ENCODE peak calls at places on chromosomes 11 and 22, in eight cellular contexts. Z is foreskin keratinocyte; T is germinal center; N is MM.1S; G is putamen; V is stimulated activated CD8-positive, alpha-beta memory T cell treated with anti-CD3 and anti-CD28 coated beads, Interleukin-4, amount 100 ng/mL, for 1 hour; C is NCI-H1092 treated with DMSO at 0.1 percent for 48 hours; I is NCI-H2227 treated with DMSO at 0.1 percent for 48 hours. L is an unnamed sample.

GRCh38 chr22:46763051-46763705 is 728 bp downstream of the TBC1D22A start:
- DNase-seq in Z (no peak), G (no peak), C (no peak), N (peak), I (no peak), T (peak), V (no peak), L (no peak)

GRCh38 chr11:24391165-24391564 is 105.7 kb upstream of the LUZP2 start:
- DNase-seq in G (no peak), T (no peak), I (no peak), N (no peak), V (no peak), Z (peak), C (no peak), L (no peak)

GRCh38 chr22:20130739-20131592 is 638 bp upstream of the ZDHHC8 start:
- DNase-seq in I (peak), T (peak), G (peak), C (peak), N (peak), Z (no peak), V (peak), L (peak)

GRCh38 chr11:65811764-65812475 is 21.8 kb upstream of the SNX32 start:
- DNase-seq in Z (no peak), I (no peak), C (no peak), G (no peak), N (no peak), T (no peak), V (no peak), L (no peak)

GRCh38 chr11:14015711-14016110 is 53.2 kb downstream of the SPON1 start:
- DNase-seq in G (no peak), C (no peak), Z (no peak), N (no peak), I (no peak), T (no peak), V (no peak), L (no peak)

GRCh38 chr22:30922151-30922611 is 46.4 kb downstream of the MORC2 start:
- DNase-seq in V (peak), N (no peak), C (no peak), T (peak), G (peak), Z (no peak), I (peak), L (peak)

GRCh38 chr22:42320463-42321416 is 50.3 kb upstream of the TCF20 start:
- DNase-seq in N (no peak), Z (no peak), T (no peak), I (no peak), G (no peak), V (no peak), C (peak), L (no peak)

GRCh38 chr11:17803751-17804334 is 69.3 kb downstream of the KCNC1 start:
- DNase-seq in V (no peak), I (no peak), C (peak), N (no peak), G (no peak), Z (no peak), T (no peak), L (no peak)

GRCh38 chr11:47924184-47924671 is 56.1 kb upstream of the PTPRJ start:
- DNase-seq in V (no peak), G (no peak), C (no peak), N (no peak), I (no peak), T (no peak), Z (no peak), L (no peak)

GRCh38 chr11:66912963-66913362 is 45.2 kb downstream of the PC start:
- DNase-seq in Z (no peak), T (no peak), I (no peak), C (no peak), V (no peak), G (peak), N (no peak), L (peak)

GRCh38 chr11:72553748-72554147 is 119.4 kb upstream of the CLPB start:
- DNase-seq in C (no peak), V (no peak), I (no peak), G (no peak), N (no peak), T (no peak), Z (no peak), L (no peak)

GRCh38 chr22:27108425-27109114 is 451.2 kb downstream of the MIAT start:
- DNase-seq in N (no peak), C (peak), I (no peak), V (no peak), T (no peak), Z (no peak), G (no peak), L (no peak)

GRCh38 chr11:130729678-130730300 is 186.5 kb downstream of the SNX19 start:
- DNase-seq in C (no peak), T (no peak), I (no peak), Z (no peak), V (no peak), G (no peak), N (no peak), L (no peak)

GRCh38 chr11:71131861-71132260 is 120.5 kb downstream of the SHANK2 start:
- DNase-seq in T (no peak), N (no peak), C (no peak), G (no peak), V (no peak), Z (no peak), I (no peak), L (no peak)

GRCh38 chr11:1391165-1392010 is 1.7 kb downstream of the BRSK2 start:
- DNase-seq in Z (no peak), I (peak), V (no peak), C (no peak), N (no peak), G (peak), T (no peak), L (peak)

GRCh38 chr11:8342821-8343681 is 79.4 kb upstream of the LMO1 start:
- DNase-seq in C (no peak), I (no peak), G (no peak), N (peak), Z (no peak), T (peak), V (no peak), L (no peak)

GRCh38 chr11:44525473-44526252 is 39.8 kb upstream of the CD82 start:
- DNase-seq in V (no peak), I (no peak), Z (no peak), T (no peak), G (no peak), C (no peak), N (no peak), L (no peak)

GRCh38 chr11:107054391-107054790 is 36.1 kb upstream of the GUCY1A2 start:
- DNase-seq in T (no peak), Z (no peak), G (no peak), C (no peak), I (no peak), N (no peak), V (no peak), L (no peak)

GRCh38 chr22:27454807-27455450 is 346.6 kb downstream of the MN1 start:
- DNase-seq in G (no peak), T (no peak), C (no peak), I (no peak), Z (no peak), N (no peak), V (no peak), L (no peak)

GRCh38 chr22:48952256-48953102 is 875.2 kb downstream of the BRD1 start:
- DNase-seq in N (no peak), Z (no peak), T (no peak), V (no peak), C (no peak), G (no peak), I (no peak), L (no peak)

GRCh38 chr11:69867076-69868002 is 48.1 kb upstream of the FGF3 start:
- DNase-seq in G (peak), C (no peak), Z (no peak), V (no peak), N (no peak), I (no peak), T (no peak), L (no peak)

GRCh38 chr22:29750029-29750428 is 16.8 kb downstream of the ZMAT5 start:
- DNase-seq in G (no peak), I (no peak), T (no peak), V (no peak), N (no peak), C (no peak), Z (no peak), L (no peak)

GRCh38 chr11:37788141-37788877 is 1190.3 kb upstream of the RAG2 start:
- DNase-seq in I (no peak), N (no peak), C (no peak), T (no peak), V (no peak), G (no peak), Z (peak), L (no peak)

GRCh38 chr11:102590646-102591045 is 34.5 kb downstream of the MMP20 start:
- DNase-seq in G (no peak), N (no peak), C (no peak), T (no peak), I (no peak), V (no peak), Z (no peak), L (no peak)

GRCh38 chr11:17230867-17231851 is 23.4 kb upstream of the PIK3C2A start:
- DNase-seq in V (no peak), I (no peak), C (no peak), Z (no peak), N (peak), G (no peak), T (no peak), L (no peak)

GRCh38 chr11:70764356-70764905 is 366.1 kb downstream of the CTTN start:
- DNase-seq in C (no peak), G (no peak), I (no peak), N (no peak), T (no peak), Z (no peak), V (no peak), L (no peak)

GRCh38 chr11:94305146-94305545 is 766 bp downstream of the IZUMO1R start:
- DNase-seq in G (no peak), V (no peak), I (no peak), Z (peak), T (no peak), N (no peak), C (no peak), L (no peak)

GRCh38 chr22:22156716-22157499 is 87.7 kb upstream of the VPREB1 start:
- DNase-seq in Z (peak), I (peak), V (peak), G (peak), C (peak), T (peak), N (peak), L (peak)

GRCh38 chr11:41449483-41450050 is 9.9 kb downstream of the LRRC4C start:
- DNase-seq in T (no peak), C (no peak), V (no peak), I (no peak), Z (no peak), G (no peak), N (no peak), L (no peak)

GRCh38 chr22:23772315-23773246 is at the start of gene MMP11:
- DNase-seq in C (peak), N (peak), V (no peak), I (no peak), G (no peak), Z (no peak), T (peak), L (no peak)

GRCh38 chr11:21806982-21807749 is 385.7 kb upstream of the ANO5 start:
- DNase-seq in T (no peak), G (no peak), C (no peak), N (no peak), V (no peak), I (no peak), Z (no peak), L (no peak)

L was measured in occipital lobe.